ENCODE peak calls at places on chromosomes 1 and 21, in six cellular contexts. Z, N, E, Y, U and G are unnamed samples.

GRCh38 chr1:173365341-173365740 is 111.8 kb upstream of the PRDX6 start:
- DNase-seq in Z (no peak), N (no peak), E (no peak), Y (no peak), U (no peak), G (no peak)

GRCh38 chr1:207835958-207836357 is 75.0 kb downstream of the CD34 start:
- DNase-seq in Z (no peak), N (no peak), E (no peak), Y (no peak), U (no peak), G (no peak)

GRCh38 chr1:165943198-165943597 is 115.8 kb downstream of the UCK2 start:
- DNase-seq in Z (no peak), N (no peak), E (no peak), Y (no peak), U (no peak), G (no peak)

GRCh38 chr1:30929135-30929889 is 20.8 kb upstream of the SDC3 start:
- DNase-seq in Z (no peak), N (no peak), E (peak), Y (peak), U (no peak), G (no peak)

GRCh38 chr1:102084771-102085535 is 88.2 kb upstream of the OLFM3 start:
- DNase-seq in Z (no peak), N (no peak), E (no peak), Y (no peak), U (no peak), G (no peak)

GRCh38 chr1:227779021-227779441 is 36.4 kb upstream of the PRSS38 start:
- DNase-seq in Z (peak), N (no peak), E (no peak), Y (no peak), U (peak), G (no peak)

GRCh38 chr1:62084304-62084905 is 110.2 kb upstream of the L1TD1 start:
- DNase-seq in Z (no peak), N (no peak), E (peak), Y (no peak), U (no peak), G (no peak)

GRCh38 chr1:28199328-28200233 is 23.1 kb upstream of the PTAFR start:
- DNase-seq in Z (no peak), N (peak), E (no peak), Y (no peak), U (no peak), G (no peak)

GRCh38 chr1:69711159-69711930 is 143.6 kb downstream of the LRRC7 start:
- DNase-seq in Z (no peak), N (no peak), E (peak), Y (no peak), U (no peak), G (no peak)

GRCh38 chr1:21261551-21262281 is 28.5 kb downstream of the ECE1 start:
- DNase-seq in Z (peak), N (peak), E (peak), Y (no peak), U (peak), G (no peak)

GRCh38 chr1:177983824-177984528 is 14.1 kb upstream of the SEC16B start:
- DNase-seq in Z (no peak), N (no peak), E (peak), Y (peak), U (peak), G (peak)

GRCh38 chr1:178506177-178506576 is 6.7 kb upstream of the TEX35 start:
- DNase-seq in Z (no peak), N (no peak), E (no peak), Y (no peak), U (no peak), G (no peak)

GRCh38 chr1:33219886-33220661 is 36.2 kb upstream of the ZNF362 start:
- DNase-seq in Z (no peak), N (no peak), E (no peak), Y (no peak), U (no peak), G (no peak)

GRCh38 chr21:45010860-45011259 is 63.5 kb upstream of the ADARB1 start:
- DNase-seq in Z (no peak), N (no peak), E (no peak), Y (no peak), U (no peak), G (no peak)

GRCh38 chr1:41950820-41951219 is 32.1 kb upstream of the HIVEP3 start:
- DNase-seq in Z (no peak), N (no peak), E (no peak), Y (no peak), U (no peak), G (no peak)

GRCh38 chr1:15168479-15168878 is 14.9 kb downstream of the TMEM51 start:
- DNase-seq in Z (no peak), N (no peak), E (peak), Y (no peak), U (no peak), G (no peak)

DNA sequence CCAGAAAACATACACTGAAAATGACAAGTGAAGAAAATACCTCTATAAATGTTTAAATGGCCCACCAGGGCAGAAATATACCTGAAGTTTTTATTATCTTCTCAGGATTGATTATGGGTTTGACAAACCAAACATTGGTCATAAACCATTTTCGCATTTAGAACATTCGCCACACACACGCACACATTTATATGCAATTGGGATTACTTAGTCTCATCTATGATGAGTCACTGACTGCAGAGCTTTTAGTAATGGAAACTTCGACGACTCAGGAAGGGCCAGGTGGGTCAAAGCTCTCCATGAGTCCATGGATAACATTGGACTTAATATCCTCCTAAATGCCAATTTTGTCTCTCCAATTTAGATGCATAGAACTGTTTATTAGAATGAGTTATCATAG is 16.9 kb downstream of the NRDC start:
- DNase-seq in Z (no peak), N (no peak), E (no peak), Y (no peak), U (no peak), G (no peak)
- H3K27ac ChIP-seq in Z (no peak), N (no peak), E (no peak), Y (no peak), U (no peak), G (no peak)

GRCh38 chr21:33360871-33361602 is 36.3 kb downstream of the IFNAR1 start:
- DNase-seq in Z (peak), N (peak), E (peak), Y (peak), U (peak), G (peak)

GRCh38 chr21:33364830-33365229 is 38.4 kb upstream of the IFNGR2 start:
- DNase-seq in Z (no peak), N (no peak), E (no peak), Y (no peak), U (no peak), G (no peak)

GRCh38 chr21:33359446-33359845 is 34.7 kb downstream of the IFNAR1 start:
- DNase-seq in Z (no peak), N (no peak), E (no peak), Y (no peak), U (no peak), G (no peak)

GRCh38 chr21:33360281-33360680 is 35.5 kb downstream of the IFNAR1 start:
- DNase-seq in Z (no peak), N (no peak), E (peak), Y (no peak), U (peak), G (no peak)

GRCh38 chr21:33362044-33362555 is 37.3 kb downstream of the IFNAR1 start:
- DNase-seq in Z (no peak), N (peak), E (no peak), Y (peak), U (no peak), G (no peak)
- H3K27ac ChIP-seq in Z (no peak), N (peak), E (no peak), Y (no peak), U (no peak), G (peak)

DNA sequence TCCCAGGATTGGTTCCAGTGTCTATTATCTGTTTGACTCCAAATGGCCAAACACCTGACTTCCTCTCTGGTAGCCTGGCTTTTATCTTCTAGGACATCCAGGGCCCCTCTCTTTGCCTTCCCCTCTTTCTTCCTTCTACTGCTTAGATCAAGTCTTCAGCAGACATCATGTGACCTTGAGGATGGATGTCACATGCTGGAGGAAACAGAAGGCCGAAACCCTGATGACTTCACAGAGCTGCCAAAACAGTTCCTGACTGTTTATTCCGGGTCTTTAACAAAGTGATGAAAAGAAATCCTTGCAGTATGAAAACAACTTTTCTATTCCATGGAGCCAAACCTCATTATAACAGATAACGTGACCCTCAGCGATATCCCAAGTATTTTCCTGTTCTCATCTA is 24.5 kb upstream of the WDR26 start:
- DNase-seq in Z (no peak), N (peak), E (peak), Y (no peak), U (no peak), G (no peak)
- H3K27ac ChIP-seq in Z (no peak), N (peak), E (peak), Y (no peak), U (peak), G (peak)

DNA sequence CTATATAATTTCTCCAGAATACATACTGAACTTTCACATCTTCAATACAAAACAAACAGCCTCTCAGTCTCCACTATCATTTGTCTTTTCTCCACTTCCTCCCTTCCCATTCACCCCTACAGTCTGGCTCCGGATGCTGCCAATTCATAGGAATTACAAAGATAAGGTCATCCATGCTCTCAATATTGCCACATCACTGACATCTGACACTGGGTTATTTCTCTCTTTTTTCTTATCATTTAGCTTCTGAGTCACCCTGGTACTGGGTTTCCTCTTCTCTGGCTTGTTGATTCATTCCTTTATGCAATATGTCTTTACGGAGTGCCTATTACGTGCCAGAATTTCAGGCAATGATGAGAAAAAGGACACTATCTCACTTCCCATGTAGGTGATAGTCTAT is 3.1 kb upstream of the SH3BP5L start:
- DNase-seq in Z (no peak), N (no peak), E (peak), Y (no peak), U (no peak), G (no peak)
- H3K27ac ChIP-seq in Z (no peak), N (no peak), E (no peak), Y (no peak), U (no peak), G (no peak)

GRCh38 chr1:44521378-44522080 is 116.5 kb downstream of the RNF220 start:
- DNase-seq in Z (no peak), N (no peak), E (no peak), Y (no peak), U (no peak), G (no peak)
- H3K27ac ChIP-seq in Z (no peak), N (no peak), E (no peak), Y (no peak), U (no peak), G (peak)